ENCODE peak calls at places on chromosomes 7 and 10, in six cellular contexts. Y is adrenal gland, D is left ventricle myocardium inferior, M is tibial artery, K is iPS DF 6.9, V is SK-N-SH. W is an unnamed sample.

GRCh38 chr7:140209866-140210609 is 33.3 kb upstream of the KDM7A start:
- DNase-seq in Y (peak; percentile 42), D (peak; percentile 35), M (peak; percentile 63), K (no peak), V (no peak), W (no peak)

GRCh38 chr10:65419629-65420028 is 1506.2 kb upstream of the LRRTM3 start:
- DNase-seq in Y (no peak), D (no peak), M (no peak), K (no peak), V (no peak), W (no peak)

GRCh38 chr7:123492485-123492884 is 41.9 kb downstream of the IQUB start:
- DNase-seq in Y (no peak), D (no peak), M (no peak), K (no peak), V (no peak), W (no peak)

GRCh38 chr10:106571216-106571954 is 593.1 kb downstream of the SORCS1 start:
- DNase-seq in Y (no peak), D (no peak), M (no peak), K (no peak), V (peak; percentile 34), W (no peak)

GRCh38 chr7:35754741-35755140 is 46.1 kb upstream of the SEPTIN7 start:
- DNase-seq in Y (no peak), D (no peak), M (no peak), K (no peak), V (peak; percentile 49), W (no peak)

GRCh38 chr7:4131043-4131442 is 551.1 kb upstream of the FOXK1 start:
- DNase-seq in Y (no peak), D (no peak), M (no peak), K (peak; percentile 31), V (no peak), W (no peak)

GRCh38 chr10:61189912-61190311 is 245.9 kb upstream of the RHOBTB1 start:
- DNase-seq in Y (no peak), D (no peak), M (no peak), K (no peak), V (no peak), W (no peak)

GRCh38 chr10:600876-601275 is 88.6 kb downstream of the DIP2C start:
- DNase-seq in Y (no peak), D (no peak), M (no peak), K (no peak), V (no peak), W (no peak)

GRCh38 chr7:24827027-24827426 is 69.8 kb upstream of the GSDME start:
- DNase-seq in Y (no peak), D (no peak), M (no peak), K (no peak), V (no peak), W (no peak)

GRCh38 chr10:44920252-44920651 is 9.1 kb downstream of the TMEM72 start:
- DNase-seq in Y (no peak), D (no peak), M (no peak), K (no peak), V (no peak), W (no peak)

GRCh38 chr10:82982110-82982608 is 1107.2 kb downstream of the NRG3 start:
- DNase-seq in Y (no peak), D (no peak), M (no peak), K (no peak), V (no peak), W (peak; percentile 62)

GRCh38 chr10:65394898-65395297 is 1530.9 kb upstream of the LRRTM3 start:
- DNase-seq in Y (no peak), D (no peak), M (no peak), K (no peak), V (no peak), W (no peak)

GRCh38 chr7:150324366-150324961 is 1.1 kb upstream of the ACTR3C start:
- DNase-seq in Y (no peak), D (no peak), M (no peak), K (no peak), V (peak; percentile 52), W (no peak)

GRCh38 chr7:83798489-83798888 is 149.6 kb upstream of the SEMA3E start:
- DNase-seq in Y (no peak), D (no peak), M (no peak), K (no peak), V (no peak), W (no peak)

GRCh38 chr10:122419016-122419415 is 35.4 kb upstream of the ARMS2 start:
- DNase-seq in Y (no peak), D (no peak), M (no peak), K (no peak), V (no peak), W (no peak)
- H3K4me1 ChIP-seq in Y (peaks cover 6% of the 10 kb centered on the region), D (peaks cover 62% of the 10 kb centered on the region), M (peaks cover 25% of the 10 kb centered on the region), K (no peaks in the 10 kb centered on the region), V (peaks cover 11% of the 10 kb centered on the region), W (no peaks in the 10 kb centered on the region)

DNA sequence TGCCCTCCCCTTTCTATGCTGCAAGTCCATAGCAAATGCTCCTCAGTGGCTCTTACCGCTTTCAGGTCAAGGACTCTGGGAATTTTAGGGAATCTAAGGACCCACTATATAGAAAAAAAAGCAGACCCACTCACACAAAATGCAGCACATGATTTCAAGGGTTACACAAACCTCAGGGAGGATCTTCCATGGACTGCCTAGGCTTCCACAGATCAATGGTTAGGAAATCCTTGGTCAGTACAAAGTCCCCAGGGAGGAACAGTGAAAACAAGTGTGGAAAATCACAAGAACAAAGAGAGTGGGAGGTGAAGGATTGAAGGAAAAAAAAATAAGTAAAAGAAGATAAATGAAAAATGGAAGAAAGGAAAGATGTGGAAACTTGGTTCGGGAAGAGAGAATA is 188.4 kb downstream of the AHR start:
- DNase-seq in Y (no peak), D (no peak), M (no peak), K (no peak), V (no peak), W (no peak)
- H3K4me1 ChIP-seq in Y (no peaks in the 10 kb centered on the region), D (no peaks in the 10 kb centered on the region), M (no peaks in the 10 kb centered on the region), K (no peaks in the 10 kb centered on the region), V (no peaks in the 10 kb centered on the region), W (no peaks in the 10 kb centered on the region)

GRCh38 chr7:131548371-131548770 is 8.1 kb downstream of the PODXL start:
- DNase-seq in Y (no peak), D (no peak), M (no peak), K (no peak), V (no peak), W (no peak)
- H3K4me1 ChIP-seq in Y (no peaks in the 10 kb centered on the region), D (peaks cover 96% of the 10 kb centered on the region), M (no peaks in the 10 kb centered on the region), K (peaks cover 35% of the 10 kb centered on the region), V (peaks cover 24% of the 10 kb centered on the region), W (peaks cover 16% of the 10 kb centered on the region)

DNA sequence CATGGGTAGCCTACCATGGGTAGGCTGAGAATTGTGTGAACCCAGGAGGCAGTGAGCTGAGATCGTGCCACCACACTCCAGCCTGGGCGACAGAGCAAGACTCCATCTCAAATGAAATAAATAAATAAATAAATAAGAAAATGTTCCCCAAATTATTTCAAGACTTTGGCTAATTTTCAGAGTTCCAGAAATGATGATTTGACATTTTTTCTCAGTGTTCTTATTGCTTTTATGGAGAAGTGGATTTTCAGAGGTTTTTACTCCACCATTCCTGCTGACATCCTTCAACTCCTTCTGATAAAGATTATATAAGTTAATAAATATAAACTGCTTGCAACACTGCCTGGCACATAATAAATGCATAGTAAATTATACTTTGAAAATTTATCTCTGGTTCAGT is 80.4 kb upstream of the PRKCQ start:
- DNase-seq in Y (no peak), D (no peak), M (no peak), K (no peak), V (no peak), W (no peak)
- H3K4me1 ChIP-seq in Y (no peaks in the 10 kb centered on the region), D (no peaks in the 10 kb centered on the region), M (no peaks in the 10 kb centered on the region), K (no peaks in the 10 kb centered on the region), V (no peaks in the 10 kb centered on the region), W (no peaks in the 10 kb centered on the region)

DNA sequence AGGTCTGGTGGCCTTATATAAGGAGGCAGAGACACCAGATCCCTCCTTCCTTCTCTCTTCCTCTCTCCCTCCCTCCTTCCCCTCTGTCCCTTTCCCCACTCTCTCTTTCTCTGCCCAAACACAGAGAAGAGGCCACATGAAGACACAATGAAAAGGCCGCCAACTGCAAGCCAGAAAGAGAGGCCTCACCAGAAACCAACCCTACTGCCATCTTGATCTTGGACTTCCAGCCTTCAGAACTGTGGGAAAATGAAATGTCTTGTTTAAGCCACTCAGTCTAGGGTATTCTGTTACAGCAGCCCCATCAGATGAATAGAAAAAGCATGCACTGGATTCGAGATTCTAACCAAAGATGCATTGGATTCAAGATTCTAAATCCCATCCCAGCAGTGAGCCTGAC is 168.1 kb downstream of the FAM107B start:
- DNase-seq in Y (no peak), D (no peak), M (no peak), K (no peak), V (no peak), W (no peak)
- H3K4me1 ChIP-seq in Y (peaks cover 20% of the 10 kb centered on the region), D (peaks cover 25% of the 10 kb centered on the region), M (peaks cover 26% of the 10 kb centered on the region), K (peaks cover 2% of the 10 kb centered on the region), V (peaks cover 7% of the 10 kb centered on the region), W (peaks cover 31% of the 10 kb centered on the region)

GRCh38 chr7:47239927-47240570 is 341.9 kb downstream of the TNS3 start:
- DNase-seq in Y (no peak), D (no peak), M (no peak), K (no peak), V (no peak), W (no peak)
- H3K4me1 ChIP-seq in Y (no peaks in the 10 kb centered on the region), D (peaks cover 33% of the 10 kb centered on the region), M (no peaks in the 10 kb centered on the region), K (no peaks in the 10 kb centered on the region), V (no peaks in the 10 kb centered on the region), W (no peaks in the 10 kb centered on the region)

DNA sequence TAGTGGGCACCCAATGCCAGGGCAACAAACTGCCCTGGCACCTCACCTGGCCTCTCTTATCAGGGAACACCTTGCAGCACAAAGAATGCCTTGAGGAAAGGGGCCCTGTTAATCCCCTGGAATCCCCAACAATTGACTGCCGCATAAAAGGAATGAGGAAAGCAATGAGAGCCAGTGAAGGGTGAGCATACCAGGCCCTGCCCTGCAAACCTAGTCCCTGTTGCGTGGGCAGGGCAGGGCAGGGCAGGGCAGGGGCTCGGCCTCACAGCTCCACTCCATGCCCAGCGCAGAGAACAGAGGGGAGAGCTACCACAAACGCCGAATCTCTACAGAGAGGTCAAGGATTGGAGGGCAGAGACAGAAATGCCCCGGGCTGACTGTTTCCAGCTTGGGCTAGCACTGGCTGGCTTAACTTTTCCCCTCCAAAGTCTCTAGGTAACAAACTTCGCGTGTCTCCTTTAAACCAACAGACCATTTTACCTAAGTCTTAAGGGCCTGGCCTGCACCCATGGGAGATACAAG is 1.1 kb downstream of the ANXA11 start:
- DNase-seq in Y (no peak), D (peak; percentile 25), M (no peak), K (no peak), V (no peak), W (no peak)
- H3K4me1 ChIP-seq in Y (peaks cover 14% of the 10 kb centered on the region), D (peaks cover 88% of the 10 kb centered on the region), M (peaks cover 85% of the 10 kb centered on the region), K (peaks cover 9% of the 10 kb centered on the region), V (peaks cover 17% of the 10 kb centered on the region), W (peaks cover 43% of the 10 kb centered on the region)

DNA sequence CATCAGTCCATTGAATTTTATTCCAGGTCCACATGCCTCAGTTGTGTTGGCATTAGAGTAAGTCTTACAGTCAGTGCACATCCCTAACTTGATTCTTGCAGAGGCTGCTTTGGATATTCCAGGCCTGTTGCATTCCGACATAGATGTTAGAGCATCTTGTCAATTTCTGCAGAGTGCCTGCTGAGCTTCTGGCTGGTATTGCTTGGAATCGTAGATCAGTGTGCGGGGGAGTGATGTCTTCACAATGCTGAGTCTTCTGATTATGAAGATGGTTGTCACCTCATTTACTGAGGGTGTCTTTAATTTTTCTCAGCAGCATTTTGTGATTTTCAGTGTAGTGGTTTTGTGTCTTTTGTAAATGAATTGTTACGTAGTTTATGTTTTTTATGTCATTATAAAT is 45.2 kb downstream of the INPP5A start:
- DNase-seq in Y (no peak), D (no peak), M (no peak), K (no peak), V (no peak), W (no peak)
- H3K4me1 ChIP-seq in Y (no peaks in the 10 kb centered on the region), D (peaks cover 76% of the 10 kb centered on the region), M (peaks cover 84% of the 10 kb centered on the region), K (no peaks in the 10 kb centered on the region), V (peaks cover 11% of the 10 kb centered on the region), W (no peaks in the 10 kb centered on the region)

GRCh38 chr7:26155531-26156375 is 3.8 kb downstream of the NFE2L3 start:
- DNase-seq in Y (no peak), D (no peak), M (no peak), K (no peak), V (no peak), W (peak; percentile 81)
- H3K4me1 ChIP-seq in Y (peaks cover 6% of the 10 kb centered on the region), D (peaks cover 26% of the 10 kb centered on the region), M (peaks cover 14% of the 10 kb centered on the region), K (peaks cover 23% of the 10 kb centered on the region), V (peaks cover 16% of the 10 kb centered on the region), W (peaks cover 77% of the 10 kb centered on the region)

W was measured in SJSA1.